ENCODE peak calls at places on chromosomes 13 and 19, in four cellular contexts. C is left ventricle myocardium inferior, K is testis, F is OCI-LY7. V is an unnamed sample.
A peak's percentile ranks its signal among the peaks of the same experiment; 100 is the strongest.

GRCh38 chr19:48244289-48244688 is 11.4 kb downstream of the CARD8 start:
- DNase-seq in C (no peak), K (no peak), F (peak; percentile 31), V (no peak)

GRCh38 chr19:51799311-51799997 is 4.5 kb downstream of the FPR3 start:
- DNase-seq in C (peak; percentile 89), K (peak; percentile 93), F (no peak), V (no peak)

GRCh38 chr13:29581666-29582065 is 13.8 kb downstream of the SLC7A1 start:
- DNase-seq in C (no peak), K (no peak), F (no peak), V (peak; percentile 59)

GRCh38 chr13:110799246-110800236 is 86.0 kb downstream of the ING1 start:
- DNase-seq in C (no peak), K (no peak), F (no peak), V (no peak)

GRCh38 chr13:44237276-44237767 is 136.3 kb upstream of the SERP2 start:
- DNase-seq in C (peak; percentile 46), K (peak; percentile 79), F (no peak), V (no peak)

GRCh38 chr19:11705474-11705873 is 33.3 kb downstream of the ZNF823 start:
- DNase-seq in C (no peak), K (no peak), F (no peak), V (no peak)

GRCh38 chr19:11279505-11280236 is 16.3 kb upstream of the TSPAN16 start:
- DNase-seq in C (no peak), K (no peak), F (peak; percentile 28), V (no peak)

GRCh38 chr19:50977626-50978025 is 6.1 kb downstream of the KLK7 start:
- DNase-seq in C (no peak), K (no peak), F (no peak), V (peak; percentile 49)

GRCh38 chr13:44191504-44192171 is 182.0 kb upstream of the SERP2 start:
- DNase-seq in C (no peak), K (peak; percentile 60), F (peak; percentile 67), V (peak; percentile 70)

GRCh38 chr19:47047272-47047930 is 1.0 kb downstream of the TMEM160 start:
- DNase-seq in C (no peak), K (no peak), F (no peak), V (no peak)

GRCh38 chr19:32891609-32892008 is 22.0 kb upstream of the SLC7A9 start:
- DNase-seq in C (no peak), K (no peak), F (peak; percentile 2), V (no peak)

GRCh38 chr13:53038993-53039392 is 10.4 kb downstream of the OLFM4 start:
- DNase-seq in C (no peak), K (no peak), F (no peak), V (no peak)

GRCh38 chr13:110886475-110887241 is 28.2 kb downstream of the ANKRD10 start:
- DNase-seq in C (no peak), K (no peak), F (no peak), V (peak; percentile 58)

GRCh38 chr13:95154441-95154886 is 146.8 kb downstream of the ABCC4 start:
- DNase-seq in C (no peak), K (no peak), F (no peak), V (no peak)

GRCh38 chr19:45824041-45824471 is 8.9 kb upstream of the RSPH6A start:
- DNase-seq in C (no peak), K (no peak), F (no peak), V (peak; percentile 42)

GRCh38 chr13:113652404-113653263 is 5.4 kb downstream of the ATP4B start:
- DNase-seq in C (peak; percentile 9), K (no peak), F (no peak), V (peak; percentile 41)

GRCh38 chr13:113651511-113652403 is 6.2 kb downstream of the ATP4B start:
- DNase-seq in C (peak; percentile 9), K (no peak), F (no peak), V (peak; percentile 41)

GRCh38 chr13:113654175-113654560 is 3.8 kb downstream of the ATP4B start:
- DNase-seq in C (no peak), K (no peak), F (no peak), V (no peak)

GRCh38 chr13:113654591-113655357 is 3.2 kb downstream of the ATP4B start:
- DNase-seq in C (peak; percentile 13), K (no peak), F (no peak), V (no peak)

GRCh38 chr13:113653264-113654174 is 4.5 kb downstream of the ATP4B start:
- DNase-seq in C (peak; percentile 7), K (no peak), F (no peak), V (peak; percentile 54)
- H3K27ac ChIP-seq in C (no peak overlapping the region), K (no peak overlapping the region), F (no peak overlapping the region), V (no peak overlapping the region)

GRCh38 chr19:4618019-4618418 is 21.3 kb upstream of the TNFAIP8L1 start:
- DNase-seq in C (no peak), K (no peak), F (no peak), V (no peak)

GRCh38 chr19:4620675-4621074 is 18.6 kb upstream of the TNFAIP8L1 start:
- DNase-seq in C (no peak), K (no peak), F (no peak), V (no peak)

GRCh38 chr19:4622695-4623421 is 16.5 kb upstream of the TNFAIP8L1 start:
- DNase-seq in C (no peak), K (no peak), F (no peak), V (peak; percentile 80)

GRCh38 chr19:4624301-4624700 is 15.0 kb upstream of the TNFAIP8L1 start:
- DNase-seq in C (no peak), K (no peak), F (no peak), V (no peak)

DNA sequence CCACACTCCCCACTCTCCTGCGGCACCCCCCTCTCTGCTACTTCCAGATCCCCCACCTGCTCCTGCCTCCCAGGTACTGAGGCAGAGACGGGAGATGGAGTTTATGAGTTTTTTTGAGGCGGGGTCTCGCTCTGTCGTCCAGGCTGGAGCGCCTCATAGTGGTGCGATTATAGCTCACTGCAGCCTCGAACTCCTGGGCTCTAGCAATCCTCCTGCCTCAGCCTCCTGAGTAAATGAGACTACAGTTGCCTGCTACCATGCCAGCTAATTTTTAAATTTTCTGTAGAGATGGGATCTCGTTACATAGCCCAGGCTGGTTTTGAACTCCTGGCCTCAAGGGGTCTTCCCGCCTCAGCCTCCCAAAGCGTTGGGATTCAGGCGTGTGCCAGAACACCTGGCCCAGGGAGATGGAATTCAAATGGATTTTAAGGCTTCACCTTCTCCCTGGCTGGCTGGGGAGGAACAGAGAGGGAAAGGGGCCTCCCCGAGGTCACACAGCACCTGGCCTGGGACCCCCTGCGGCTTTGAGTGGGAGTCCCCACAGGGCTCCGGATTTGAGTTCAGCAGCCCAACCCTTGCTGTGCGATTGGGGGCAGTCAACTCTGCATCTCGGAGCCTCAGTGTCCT is 19.5 kb upstream of the TNFAIP8L1 start:
- DNase-seq in C (no peak), K (no peak), F (no peak), V (no peak)
- TF ChIP-seq CTCF in C (no peak), K (no peak), F (no peak), V (no peak)

GRCh38 chr19:12757544-12758274 is 6.1 kb downstream of the BEST2 start:
- DNase-seq in C (peak; percentile 61), K (peak; percentile 80), F (peak; percentile 35), V (peak; percentile 96)

GRCh38 chr19:12752056-12752781 is 628 bp downstream of the BEST2 start:
- DNase-seq in C (no peak), K (no peak), F (no peak), V (no peak)

GRCh38 chr19:12754465-12755196 is 3.0 kb downstream of the BEST2 start:
- DNase-seq in C (no peak), K (no peak), F (no peak), V (no peak)

GRCh38 chr19:12759686-12760085 is 8.1 kb downstream of the BEST2 start:
- DNase-seq in C (no peak), K (no peak), F (no peak), V (no peak)

DNA sequence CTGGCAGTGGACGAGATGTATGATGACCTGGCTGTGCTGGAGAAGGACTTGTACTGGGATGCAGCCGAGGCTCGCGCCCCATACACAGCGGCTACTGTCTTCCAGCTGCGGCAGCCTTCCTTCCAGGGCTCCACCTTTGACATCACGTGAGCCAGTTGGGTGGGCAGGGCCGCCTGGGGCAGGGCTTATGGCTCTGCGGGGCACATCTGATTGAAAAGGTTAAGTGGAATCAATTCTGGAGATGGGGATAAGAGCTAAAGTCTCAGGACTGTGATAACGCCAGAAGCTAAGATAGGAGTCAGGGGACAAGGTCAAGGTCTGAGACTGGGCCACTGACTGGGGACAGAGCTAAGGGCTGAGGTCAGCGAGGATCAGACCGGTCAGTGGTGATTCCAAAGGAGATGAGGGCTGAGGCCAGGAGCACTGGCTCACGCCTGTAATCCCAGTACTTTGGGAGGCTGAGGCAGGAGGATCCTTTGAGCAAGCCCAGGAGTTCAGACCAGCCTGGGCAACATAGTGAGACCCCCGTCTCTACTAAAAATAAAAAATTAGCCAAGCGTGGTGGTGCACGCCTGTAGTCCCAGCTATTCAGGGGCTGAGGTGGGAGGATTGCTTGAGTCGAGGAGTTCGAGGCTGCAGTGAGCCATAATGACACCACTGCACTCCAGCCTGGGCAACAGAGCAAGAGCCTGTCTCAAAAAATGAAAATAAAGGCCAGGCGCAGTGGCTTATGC is 4.7 kb downstream of the BEST2 start:
- DNase-seq in C (no peak), K (no peak), F (no peak), V (no peak)
- H3K27ac ChIP-seq in C (no peak overlapping the region), K (no peak overlapping the region), F (no peak overlapping the region), V (no peak overlapping the region)

DNA sequence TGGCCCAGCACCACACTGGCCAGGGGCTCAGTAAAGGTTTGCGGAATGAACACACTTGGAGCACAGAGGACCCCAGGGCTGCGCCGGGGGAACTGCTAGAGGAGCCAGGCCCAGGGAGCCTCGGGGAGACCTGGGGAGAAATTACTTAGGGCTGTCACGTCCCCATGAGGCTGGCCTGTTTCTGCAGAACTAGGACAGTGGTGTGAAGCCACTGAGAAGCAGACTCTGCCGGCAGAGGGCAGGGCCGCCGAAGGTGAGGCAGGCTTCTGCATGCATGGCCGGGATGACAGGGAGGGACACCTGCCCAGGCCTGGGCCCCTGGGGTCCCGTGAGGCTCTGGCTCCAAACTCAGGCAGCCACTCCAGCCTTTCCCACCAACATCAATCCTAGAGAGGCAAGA is 26.4 kb downstream of the ELAVL1 start:
- DNase-seq in C (no peak), K (no peak), F (no peak), V (no peak)
- TF ChIP-seq CTCF in C (no peak), K (no peak), F (no peak), V (no peak)

DNA sequence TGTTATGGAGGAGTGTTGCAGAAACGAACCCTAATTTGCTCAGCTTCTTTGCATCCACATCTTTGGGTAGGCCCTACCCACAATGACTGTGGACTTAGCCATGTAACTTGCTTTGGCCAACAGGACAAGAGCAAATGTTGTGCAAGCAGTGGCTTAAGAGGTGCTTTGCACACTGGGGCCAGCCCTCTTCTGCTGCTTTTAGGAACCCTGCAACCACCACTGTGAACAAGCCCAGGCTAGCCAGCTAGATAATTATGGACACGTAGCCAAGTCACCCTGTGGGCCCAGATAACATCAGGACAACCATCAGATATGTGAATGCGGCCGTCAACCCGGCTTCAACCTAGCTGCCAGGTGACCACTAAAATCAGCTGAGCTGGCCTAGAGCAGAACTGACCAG is 17.1 kb downstream of the C19orf47 start:
- DNase-seq in C (no peak), K (no peak), F (no peak), V (no peak)
- H3K27ac ChIP-seq in C (no peak overlapping the region), K (no peak overlapping the region), F (no peak overlapping the region), V (no peak overlapping the region)

DNA sequence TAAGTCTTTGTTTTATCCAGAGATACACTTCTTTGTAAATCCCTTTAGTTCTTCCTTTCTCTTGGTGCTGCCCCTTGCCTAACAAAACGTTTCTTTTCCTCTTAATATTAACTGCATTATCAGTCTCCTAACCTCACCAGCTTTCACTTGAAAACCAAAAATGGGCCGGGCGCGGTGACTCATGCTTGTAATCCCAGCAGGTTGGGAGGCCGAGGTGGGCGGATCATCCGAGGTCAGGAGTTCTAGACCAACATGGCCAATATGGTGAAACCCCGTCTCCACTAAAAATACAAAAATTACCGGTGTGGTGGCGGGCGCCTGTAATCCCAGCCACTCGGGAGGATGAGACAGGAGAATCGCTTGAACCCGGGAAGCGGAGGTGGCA is 329.8 kb upstream of the MIR17HG start:
- DNase-seq in C (peak; percentile 13), K (no peak), F (no peak), V (peak; percentile 82)
- TF ChIP-seq CTCF in C (no peak), K (no peak), F (no peak), V (peak; percentile 24)

GRCh38 chr13:106496072-106496997 is 39.1 kb downstream of the EFNB2 start:
- DNase-seq in C (no peak), K (no peak), F (no peak), V (no peak)
- H3K27ac ChIP-seq in C (peak overlapping the region; percentile 71), K (peak overlapping the region; percentile 58), F (no peak overlapping the region), V (no peak overlapping the region)

V was measured in endodermal cell.